ENCODE peak calls at places on chromosomes 1 and 21, in six cellular contexts. One of them, this sample, is unnamed.

GRCh38 chr1:225937048-225937968 is 3.7 kb downstream of the LEFTY2 start:
- DNase-seq in fibroblast of mammary gland: no peak
- DNase-seq in heart left ventricle: no peak
- DNase-seq in lower leg skin: no peak
- DNase-seq in lower lobe of right lung: no peak
- DNase-seq in AG04450: no peak
- DNase-seq in this sample: no peak

GRCh38 chr1:184610872-184611614 is 143.6 kb downstream of the EDEM3 start:
- DNase-seq in fibroblast of mammary gland: no peak
- DNase-seq in heart left ventricle: peak
- DNase-seq in lower leg skin: no peak
- DNase-seq in lower lobe of right lung: no peak
- DNase-seq in AG04450: no peak
- DNase-seq in this sample: peak

GRCh38 chr21:42238185-42238934 is 19.4 kb downstream of the ABCG1 start:
- DNase-seq in fibroblast of mammary gland: no peak
- DNase-seq in heart left ventricle: no peak
- DNase-seq in lower leg skin: no peak
- DNase-seq in lower lobe of right lung: no peak
- DNase-seq in AG04450: no peak
- DNase-seq in this sample: no peak

GRCh38 chr1:47409311-47410085 is 6.6 kb upstream of the FOXE3 start:
- DNase-seq in fibroblast of mammary gland: peak
- DNase-seq in heart left ventricle: no peak
- DNase-seq in lower leg skin: no peak
- DNase-seq in lower lobe of right lung: no peak
- DNase-seq in AG04450: peak
- DNase-seq in this sample: no peak

GRCh38 chr1:22582670-22583635 is 19.7 kb downstream of the EPHA8 start:
- DNase-seq in fibroblast of mammary gland: no peak
- DNase-seq in heart left ventricle: peak
- DNase-seq in lower leg skin: no peak
- DNase-seq in lower lobe of right lung: no peak
- DNase-seq in AG04450: no peak
- DNase-seq in this sample: no peak

GRCh38 chr1:51515312-51515960 is 3.6 kb downstream of the EPS15 start:
- DNase-seq in fibroblast of mammary gland: no peak
- DNase-seq in heart left ventricle: no peak
- DNase-seq in lower leg skin: no peak
- DNase-seq in lower lobe of right lung: no peak
- DNase-seq in AG04450: no peak
- DNase-seq in this sample: no peak

GRCh38 chr21:45262616-45263015 is 25.1 kb downstream of the POFUT2 start:
- DNase-seq in fibroblast of mammary gland: peak
- DNase-seq in heart left ventricle: no peak
- DNase-seq in lower leg skin: peak
- DNase-seq in lower lobe of right lung: peak
- DNase-seq in AG04450: no peak
- DNase-seq in this sample: no peak

GRCh38 chr1:4088676-4089075 is 188.6 kb upstream of the C1orf174 start:
- DNase-seq in fibroblast of mammary gland: no peak
- DNase-seq in heart left ventricle: no peak
- DNase-seq in lower leg skin: peak
- DNase-seq in lower lobe of right lung: no peak
- DNase-seq in AG04450: no peak
- DNase-seq in this sample: no peak

GRCh38 chr1:6235302-6235680 is 473 bp downstream of the ICMT start:
- DNase-seq in fibroblast of mammary gland: no peak
- DNase-seq in heart left ventricle: no peak
- DNase-seq in lower leg skin: no peak
- DNase-seq in lower lobe of right lung: no peak
- DNase-seq in AG04450: no peak
- DNase-seq in this sample: no peak

GRCh38 chr1:36824390-36824861 is 209.9 kb downstream of the GRIK3 start:
- DNase-seq in fibroblast of mammary gland: no peak
- DNase-seq in heart left ventricle: no peak
- DNase-seq in lower leg skin: no peak
- DNase-seq in lower lobe of right lung: no peak
- DNase-seq in AG04450: no peak
- DNase-seq in this sample: no peak

GRCh38 chr1:164579346-164579745 is 20.4 kb downstream of the PBX1 start:
- DNase-seq in fibroblast of mammary gland: no peak
- DNase-seq in heart left ventricle: no peak
- DNase-seq in lower leg skin: no peak
- DNase-seq in lower lobe of right lung: no peak
- DNase-seq in AG04450: no peak
- DNase-seq in this sample: no peak

GRCh38 chr1:28412731-28413130 is 43.2 kb downstream of the PHACTR4 start:
- DNase-seq in fibroblast of mammary gland: peak
- DNase-seq in heart left ventricle: no peak
- DNase-seq in lower leg skin: no peak
- DNase-seq in lower lobe of right lung: no peak
- DNase-seq in AG04450: no peak
- DNase-seq in this sample: no peak

GRCh38 chr1:180421614-180422013 is 80.8 kb downstream of the ACBD6 start:
- DNase-seq in fibroblast of mammary gland: no peak
- DNase-seq in heart left ventricle: no peak
- DNase-seq in lower leg skin: no peak
- DNase-seq in lower lobe of right lung: no peak
- DNase-seq in AG04450: no peak
- DNase-seq in this sample: no peak

GRCh38 chr1:234851450-234852438 is 241.8 kb upstream of the IRF2BP2 start:
- DNase-seq in fibroblast of mammary gland: peak
- DNase-seq in heart left ventricle: no peak
- DNase-seq in lower leg skin: no peak
- DNase-seq in lower lobe of right lung: peak
- DNase-seq in AG04450: no peak
- DNase-seq in this sample: peak

GRCh38 chr1:199691540-199691939 is 336.0 kb upstream of the NR5A2 start:
- DNase-seq in fibroblast of mammary gland: peak
- DNase-seq in heart left ventricle: no peak
- DNase-seq in lower leg skin: no peak
- DNase-seq in lower lobe of right lung: no peak
- DNase-seq in AG04450: no peak
- DNase-seq in this sample: no peak

GRCh38 chr1:100400332-100400933 is 48.1 kb downstream of the CDC14A start:
- DNase-seq in fibroblast of mammary gland: no peak
- DNase-seq in heart left ventricle: peak
- DNase-seq in lower leg skin: no peak
- DNase-seq in lower lobe of right lung: peak
- DNase-seq in AG04450: no peak
- DNase-seq in this sample: no peak

GRCh38 chr1:100398648-100399047 is 46.3 kb downstream of the CDC14A start:
- DNase-seq in fibroblast of mammary gland: no peak
- DNase-seq in heart left ventricle: no peak
- DNase-seq in lower leg skin: no peak
- DNase-seq in lower lobe of right lung: no peak
- DNase-seq in AG04450: no peak
- DNase-seq in this sample: no peak

GRCh38 chr1:100397681-100398080 is 45.4 kb downstream of the CDC14A start:
- DNase-seq in fibroblast of mammary gland: no peak
- DNase-seq in heart left ventricle: no peak
- DNase-seq in lower leg skin: no peak
- DNase-seq in lower lobe of right lung: no peak
- DNase-seq in AG04450: no peak
- DNase-seq in this sample: no peak

GRCh38 chr1:100394286-100394685 is 42.0 kb downstream of the CDC14A start:
- DNase-seq in fibroblast of mammary gland: no peak
- DNase-seq in heart left ventricle: no peak
- DNase-seq in lower leg skin: no peak
- DNase-seq in lower lobe of right lung: no peak
- DNase-seq in AG04450: no peak
- DNase-seq in this sample: no peak

GRCh38 chr1:100396651-100397050 is 44.3 kb downstream of the CDC14A start:
- DNase-seq in fibroblast of mammary gland: no peak
- DNase-seq in heart left ventricle: no peak
- DNase-seq in lower leg skin: no peak
- DNase-seq in lower lobe of right lung: no peak
- DNase-seq in AG04450: no peak
- DNase-seq in this sample: no peak
- TF ChIP-seq CTCF in fibroblast of mammary gland: no peak
- TF ChIP-seq CTCF in heart left ventricle: no peak
- TF ChIP-seq CTCF in lower leg skin: no peak
- TF ChIP-seq CTCF in lower lobe of right lung: no peak
- TF ChIP-seq CTCF in AG04450: no peak
- TF ChIP-seq CTCF in this sample: no peak

DNA sequence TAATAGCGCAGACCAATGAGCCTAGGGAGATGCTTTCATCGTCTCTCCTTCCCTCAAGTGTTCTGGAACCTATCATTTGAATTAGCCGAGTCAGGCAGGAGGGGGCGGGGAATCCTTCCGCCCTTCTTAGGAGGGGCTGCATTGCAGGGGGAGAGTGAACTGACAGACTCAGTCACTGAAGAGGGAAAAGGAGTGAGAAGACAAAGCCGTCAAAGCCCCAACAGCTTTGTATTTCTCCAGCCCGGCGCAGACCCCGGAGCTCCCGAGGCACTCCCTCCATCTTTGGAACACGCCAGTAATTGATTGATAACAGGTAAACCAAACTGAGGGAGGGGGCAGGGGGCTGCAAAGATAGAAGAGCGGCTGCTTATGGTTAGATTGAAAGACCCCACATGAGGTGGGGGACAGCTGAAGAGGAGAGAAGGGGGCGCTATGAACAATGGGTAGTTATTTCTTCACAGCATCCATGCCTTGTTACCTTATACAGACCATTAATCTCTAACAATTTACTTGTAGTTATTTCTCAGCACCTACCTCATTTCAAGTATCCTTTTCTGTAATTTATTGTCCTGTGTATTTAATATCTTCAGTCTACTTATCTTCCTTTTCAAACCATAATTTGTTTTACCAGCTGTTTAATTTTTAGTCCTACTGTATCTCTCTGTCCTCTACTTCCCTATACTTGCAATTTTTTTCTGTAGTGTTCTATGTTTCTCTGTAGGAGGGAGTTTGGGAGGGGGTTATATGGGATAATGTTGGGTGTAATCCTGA is at the start of gene MLLT11:
- DNase-seq in fibroblast of mammary gland: peak
- DNase-seq in heart left ventricle: peak
- DNase-seq in lower leg skin: no peak
- DNase-seq in lower lobe of right lung: no peak
- DNase-seq in AG04450: no peak
- DNase-seq in this sample: peak
- TF ChIP-seq CTCF in fibroblast of mammary gland: no peak
- TF ChIP-seq CTCF in heart left ventricle: no peak
- TF ChIP-seq CTCF in lower leg skin: no peak
- TF ChIP-seq CTCF in lower lobe of right lung: no peak
- TF ChIP-seq CTCF in AG04450: no peak
- TF ChIP-seq CTCF in this sample: no peak

GRCh38 chr1:117809764-117810163 is 119.7 kb downstream of the GDAP2 start:
- DNase-seq in fibroblast of mammary gland: no peak
- DNase-seq in heart left ventricle: no peak
- DNase-seq in lower leg skin: no peak
- DNase-seq in lower lobe of right lung: no peak
- DNase-seq in AG04450: no peak
- DNase-seq in this sample: no peak

GRCh38 chr1:117815105-117815812 is 114.2 kb downstream of the GDAP2 start:
- DNase-seq in fibroblast of mammary gland: peak
- DNase-seq in heart left ventricle: no peak
- DNase-seq in lower leg skin: no peak
- DNase-seq in lower lobe of right lung: no peak
- DNase-seq in AG04450: no peak
- DNase-seq in this sample: no peak

GRCh38 chr1:117812868-117813511 is 116.4 kb downstream of the GDAP2 start:
- DNase-seq in fibroblast of mammary gland: peak
- DNase-seq in heart left ventricle: no peak
- DNase-seq in lower leg skin: no peak
- DNase-seq in lower lobe of right lung: no peak
- DNase-seq in AG04450: no peak
- DNase-seq in this sample: no peak

GRCh38 chr1:117815926-117816325 is 113.5 kb downstream of the GDAP2 start:
- DNase-seq in fibroblast of mammary gland: no peak
- DNase-seq in heart left ventricle: no peak
- DNase-seq in lower leg skin: no peak
- DNase-seq in lower lobe of right lung: no peak
- DNase-seq in AG04450: no peak
- DNase-seq in this sample: peak

DNA sequence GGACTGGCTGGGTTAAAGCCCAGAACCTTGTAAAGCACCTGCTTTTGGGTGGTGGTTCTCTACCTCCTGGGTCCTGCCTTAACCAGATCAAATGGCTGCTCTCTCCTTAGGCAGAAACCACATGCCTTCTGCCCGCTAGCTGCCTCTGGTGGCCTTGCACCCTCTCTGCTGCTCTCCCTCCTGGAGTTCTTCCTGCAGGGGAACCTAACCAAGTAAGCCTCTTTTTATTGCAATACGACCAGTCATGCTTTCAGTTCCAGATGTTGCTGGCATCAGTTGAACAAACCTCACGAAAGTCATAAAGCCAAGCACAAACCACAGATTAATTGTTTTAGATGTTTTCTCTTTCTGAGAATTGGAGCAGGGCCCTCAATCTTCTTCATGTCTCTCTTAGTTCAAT is 118.9 kb downstream of the GDAP2 start:
- DNase-seq in fibroblast of mammary gland: peak
- DNase-seq in heart left ventricle: no peak
- DNase-seq in lower leg skin: no peak
- DNase-seq in lower lobe of right lung: no peak
- DNase-seq in AG04450: no peak
- DNase-seq in this sample: no peak
- TF ChIP-seq CTCF in fibroblast of mammary gland: peak
- TF ChIP-seq CTCF in heart left ventricle: no peak
- TF ChIP-seq CTCF in lower leg skin: no peak
- TF ChIP-seq CTCF in lower lobe of right lung: no peak
- TF ChIP-seq CTCF in AG04450: no peak
- TF ChIP-seq CTCF in this sample: no peak

GRCh38 chr1:165880993-165881392 is 53.6 kb downstream of the UCK2 start:
- DNase-seq in fibroblast of mammary gland: no peak
- DNase-seq in heart left ventricle: no peak
- DNase-seq in lower leg skin: no peak
- DNase-seq in lower lobe of right lung: no peak
- DNase-seq in AG04450: no peak
- DNase-seq in this sample: no peak

GRCh38 chr1:165882168-165882837 is 54.9 kb downstream of the UCK2 start:
- DNase-seq in fibroblast of mammary gland: no peak
- DNase-seq in heart left ventricle: no peak
- DNase-seq in lower leg skin: no peak
- DNase-seq in lower lobe of right lung: no peak
- DNase-seq in AG04450: no peak
- DNase-seq in this sample: no peak

GRCh38 chr1:165884690-165885304 is 57.4 kb downstream of the UCK2 start:
- DNase-seq in fibroblast of mammary gland: no peak
- DNase-seq in heart left ventricle: no peak
- DNase-seq in lower leg skin: no peak
- DNase-seq in lower lobe of right lung: no peak
- DNase-seq in AG04450: no peak
- DNase-seq in this sample: no peak

GRCh38 chr1:165884009-165884689 is 56.7 kb downstream of the UCK2 start:
- DNase-seq in fibroblast of mammary gland: no peak
- DNase-seq in heart left ventricle: no peak
- DNase-seq in lower leg skin: no peak
- DNase-seq in lower lobe of right lung: no peak
- DNase-seq in AG04450: no peak
- DNase-seq in this sample: no peak

DNA sequence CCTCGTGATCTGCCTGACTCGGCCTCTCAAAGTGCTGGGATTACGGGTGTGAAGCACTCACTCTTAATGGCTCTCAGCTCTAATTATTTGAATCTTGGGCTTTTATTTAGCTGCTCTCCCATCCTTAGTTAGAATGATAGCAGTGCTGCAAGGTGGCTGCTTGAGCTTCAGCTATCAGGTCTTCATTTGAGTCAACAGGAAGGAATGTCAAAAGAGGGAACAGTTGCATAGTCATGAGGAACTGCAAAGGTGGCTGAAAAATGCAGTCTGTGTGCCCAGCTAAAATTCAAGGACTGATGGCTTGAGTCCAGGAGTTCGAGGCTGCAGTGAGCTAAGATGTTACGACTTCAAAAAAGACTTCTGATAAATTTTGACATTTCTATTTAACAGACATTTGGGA is 55.6 kb downstream of the UCK2 start:
- DNase-seq in fibroblast of mammary gland: no peak
- DNase-seq in heart left ventricle: no peak
- DNase-seq in lower leg skin: no peak
- DNase-seq in lower lobe of right lung: no peak
- DNase-seq in AG04450: no peak
- DNase-seq in this sample: no peak
- TF ChIP-seq CTCF in fibroblast of mammary gland: no peak
- TF ChIP-seq CTCF in heart left ventricle: no peak
- TF ChIP-seq CTCF in lower leg skin: no peak
- TF ChIP-seq CTCF in lower lobe of right lung: no peak
- TF ChIP-seq CTCF in AG04450: no peak
- TF ChIP-seq CTCF in this sample: no peak